ENCODE peak calls at places on chromosomes 11 and 22, in six cellular contexts. One of them, this sample, is unnamed.

GRCh38 chr11:118295834-118296454 is 8.6 kb upstream of the CD3E start:
- DNase-seq in stomach: peak; percentile 55
- DNase-seq in Peyer's patch: no peak
- DNase-seq in body of pancreas: peak; percentile 55
- DNase-seq in HepG2: peak; percentile 28
- DNase-seq in mammary epithelial cell: peak; percentile 74
- DNase-seq in this sample: peak; percentile 74

GRCh38 chr11:87445002-87445401 is 407.3 kb downstream of the TMEM135 start:
- DNase-seq in stomach: no peak
- DNase-seq in Peyer's patch: no peak
- DNase-seq in body of pancreas: no peak
- DNase-seq in HepG2: no peak
- DNase-seq in mammary epithelial cell: no peak
- DNase-seq in this sample: no peak

GRCh38 chr11:112223754-112224532 is 2.3 kb upstream of the PTS start:
- DNase-seq in stomach: no peak
- DNase-seq in Peyer's patch: no peak
- DNase-seq in body of pancreas: no peak
- DNase-seq in HepG2: no peak
- DNase-seq in mammary epithelial cell: no peak
- DNase-seq in this sample: no peak

GRCh38 chr11:29129850-29130249 is 887.0 kb downstream of the KCNA4 start:
- DNase-seq in stomach: no peak
- DNase-seq in Peyer's patch: no peak
- DNase-seq in body of pancreas: no peak
- DNase-seq in HepG2: no peak
- DNase-seq in mammary epithelial cell: peak; percentile 35
- DNase-seq in this sample: no peak

GRCh38 chr22:20487715-20488114 is 7.9 kb downstream of the KLHL22 start:
- DNase-seq in stomach: no peak
- DNase-seq in Peyer's patch: no peak
- DNase-seq in body of pancreas: no peak
- DNase-seq in HepG2: no peak
- DNase-seq in mammary epithelial cell: no peak
- DNase-seq in this sample: no peak

GRCh38 chr22:22731374-22731676 is 86.9 kb downstream of the GGTLC2 start:
- DNase-seq in stomach: no peak
- DNase-seq in Peyer's patch: no peak
- DNase-seq in body of pancreas: no peak
- DNase-seq in HepG2: no peak
- DNase-seq in mammary epithelial cell: no peak
- DNase-seq in this sample: no peak

GRCh38 chr11:35418847-35419712 is at the start of gene SLC1A2:
- DNase-seq in stomach: no peak
- DNase-seq in Peyer's patch: no peak
- DNase-seq in body of pancreas: no peak
- DNase-seq in HepG2: no peak
- DNase-seq in mammary epithelial cell: no peak
- DNase-seq in this sample: no peak

GRCh38 chr22:49018601-49019000 is 809.1 kb downstream of the BRD1 start:
- DNase-seq in stomach: no peak
- DNase-seq in Peyer's patch: no peak
- DNase-seq in body of pancreas: no peak
- DNase-seq in HepG2: no peak
- DNase-seq in mammary epithelial cell: no peak
- DNase-seq in this sample: no peak

GRCh38 chr11:47259178-47259977 is 1.6 kb downstream of the NR1H3 start:
- DNase-seq in stomach: peak; percentile 72
- DNase-seq in Peyer's patch: no peak
- DNase-seq in body of pancreas: no peak
- DNase-seq in HepG2: peak; percentile 46
- DNase-seq in mammary epithelial cell: no peak
- DNase-seq in this sample: peak; percentile 71

GRCh38 chr11:47443028-47443700 is 5.8 kb downstream of the RAPSN start:
- DNase-seq in stomach: no peak
- DNase-seq in Peyer's patch: no peak
- DNase-seq in body of pancreas: no peak
- DNase-seq in HepG2: no peak
- DNase-seq in mammary epithelial cell: no peak
- DNase-seq in this sample: no peak

GRCh38 chr11:8329336-8329735 is 65.7 kb upstream of the LMO1 start:
- DNase-seq in stomach: no peak
- DNase-seq in Peyer's patch: no peak
- DNase-seq in body of pancreas: no peak
- DNase-seq in HepG2: no peak
- DNase-seq in mammary epithelial cell: no peak
- DNase-seq in this sample: no peak

GRCh38 chr22:36472689-36473088 is 8.8 kb downstream of the TXN2 start:
- DNase-seq in stomach: no peak
- DNase-seq in Peyer's patch: no peak
- DNase-seq in body of pancreas: no peak
- DNase-seq in HepG2: no peak
- DNase-seq in mammary epithelial cell: no peak
- DNase-seq in this sample: no peak

GRCh38 chr11:6757373-6757967 is 14.3 kb downstream of the OR2AG2 start:
- DNase-seq in stomach: peak; percentile 63
- DNase-seq in Peyer's patch: peak; percentile 59
- DNase-seq in body of pancreas: peak; percentile 69
- DNase-seq in HepG2: peak; percentile 44
- DNase-seq in mammary epithelial cell: peak; percentile 31
- DNase-seq in this sample: peak; percentile 57

GRCh38 chr11:102967497-102967896 is 12.0 kb upstream of the MMP13 start:
- DNase-seq in stomach: no peak
- DNase-seq in Peyer's patch: no peak
- DNase-seq in body of pancreas: no peak
- DNase-seq in HepG2: no peak
- DNase-seq in mammary epithelial cell: no peak
- DNase-seq in this sample: no peak

DNA sequence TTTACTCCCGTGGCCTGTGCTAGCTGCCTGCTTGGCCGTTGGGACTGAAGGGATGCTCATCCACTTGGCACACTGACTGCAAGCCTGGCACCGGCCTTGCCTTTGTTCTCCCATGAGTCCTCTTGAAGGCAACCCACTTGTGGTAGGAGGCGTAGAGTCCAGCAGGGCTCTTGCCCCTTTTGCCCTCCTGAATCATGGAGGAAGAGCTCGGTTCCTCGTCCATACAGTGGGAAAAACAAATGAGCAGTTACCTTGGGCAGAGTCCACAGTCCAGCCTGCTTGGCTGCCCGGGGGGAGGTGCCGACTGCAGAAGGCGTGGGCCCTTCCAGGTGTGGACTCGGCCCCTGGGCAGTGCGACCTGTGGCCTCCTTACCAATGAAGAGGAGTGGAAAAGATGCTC is 26.5 kb upstream of the B3GAT1 start:
- DNase-seq in stomach: no peak
- DNase-seq in Peyer's patch: no peak
- DNase-seq in body of pancreas: no peak
- DNase-seq in HepG2: no peak
- DNase-seq in mammary epithelial cell: no peak
- DNase-seq in this sample: peak; percentile 87
- H3K27ac ChIP-seq in stomach: no peak overlapping the region
- H3K27ac ChIP-seq in Peyer's patch: no peak overlapping the region
- H3K27ac ChIP-seq in body of pancreas: no peak overlapping the region
- H3K27ac ChIP-seq in HepG2: no peak overlapping the region
- H3K27ac ChIP-seq in mammary epithelial cell: no peak overlapping the region
- H3K27ac ChIP-seq in this sample: no peak overlapping the region

GRCh38 chr11:100939581-100939980 is 190.0 kb downstream of the PGR start:
- DNase-seq in stomach: no peak
- DNase-seq in Peyer's patch: no peak
- DNase-seq in body of pancreas: no peak
- DNase-seq in HepG2: no peak
- DNase-seq in mammary epithelial cell: no peak
- DNase-seq in this sample: no peak

GRCh38 chr11:100936781-100937180 is 192.8 kb downstream of the PGR start:
- DNase-seq in stomach: no peak
- DNase-seq in Peyer's patch: no peak
- DNase-seq in body of pancreas: no peak
- DNase-seq in HepG2: no peak
- DNase-seq in mammary epithelial cell: no peak
- DNase-seq in this sample: no peak

GRCh38 chr11:100941033-100941432 is 188.6 kb downstream of the PGR start:
- DNase-seq in stomach: no peak
- DNase-seq in Peyer's patch: no peak
- DNase-seq in body of pancreas: no peak
- DNase-seq in HepG2: no peak
- DNase-seq in mammary epithelial cell: no peak
- DNase-seq in this sample: no peak

DNA sequence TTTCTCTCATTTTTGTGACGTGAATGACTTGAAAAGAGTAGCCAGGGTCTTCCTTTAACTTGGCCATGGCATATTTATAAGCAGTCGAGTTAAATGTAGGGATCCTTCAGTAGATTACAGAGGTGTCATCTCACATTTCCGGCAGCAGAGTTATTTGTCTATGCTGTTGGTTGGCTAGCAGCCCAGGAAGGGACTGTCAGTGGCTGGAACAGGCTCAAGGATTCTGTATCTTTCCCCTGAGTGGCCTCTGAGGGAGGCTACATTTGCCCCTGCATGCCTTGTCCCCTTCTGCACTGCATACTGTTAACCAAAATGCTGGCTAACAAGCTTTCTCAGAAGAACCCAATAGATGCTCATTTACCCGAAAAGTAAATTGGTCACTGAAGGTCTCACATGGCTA is 187.6 kb downstream of the PGR start:
- DNase-seq in stomach: no peak
- DNase-seq in Peyer's patch: no peak
- DNase-seq in body of pancreas: no peak
- DNase-seq in HepG2: no peak
- DNase-seq in mammary epithelial cell: no peak
- DNase-seq in this sample: no peak
- H3K4me1 ChIP-seq in stomach: no peaks in the 10 kb centered on the region
- H3K4me1 ChIP-seq in Peyer's patch: no peaks in the 10 kb centered on the region
- H3K4me1 ChIP-seq in body of pancreas: no peaks in the 10 kb centered on the region
- H3K4me1 ChIP-seq in HepG2: no peaks in the 10 kb centered on the region
- H3K4me1 ChIP-seq in mammary epithelial cell: no peaks in the 10 kb centered on the region
- H3K4me1 ChIP-seq in this sample: no peaks in the 10 kb centered on the region

DNA sequence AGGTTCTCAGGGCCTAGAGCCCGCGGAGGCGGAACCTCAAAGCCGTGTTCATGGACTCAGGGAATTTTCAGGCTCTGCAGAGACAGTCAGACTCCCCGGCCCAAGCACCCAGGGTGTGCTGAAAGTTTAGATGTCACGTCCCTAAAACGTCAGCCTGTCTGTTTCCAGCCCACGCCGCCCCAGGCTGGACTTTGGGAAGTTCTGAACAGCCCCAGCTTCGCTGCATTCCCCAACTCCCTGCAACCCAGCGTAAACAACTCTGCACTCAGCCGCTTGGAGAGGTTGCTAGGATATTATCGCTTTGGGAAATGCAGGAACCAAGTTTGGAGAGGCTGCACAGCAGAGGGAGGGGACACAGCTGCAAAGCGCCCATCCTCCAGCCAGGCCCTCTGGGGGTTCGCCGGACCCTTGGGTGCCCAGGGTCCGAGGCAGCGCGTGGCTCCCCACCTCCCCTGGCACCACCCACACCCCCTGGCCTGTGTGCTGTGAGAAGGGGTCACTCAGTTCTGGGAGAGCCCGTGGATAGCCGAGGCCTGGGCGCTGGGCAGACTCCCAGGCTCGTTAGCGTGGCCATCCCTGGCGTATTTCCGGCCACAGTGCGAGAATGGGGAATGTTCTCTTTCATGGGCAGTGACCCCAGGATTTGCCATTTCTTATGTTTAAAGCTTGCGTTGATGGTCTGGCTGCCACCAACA is 120.5 kb upstream of the FGF3 start:
- DNase-seq in stomach: peak; percentile 42
- DNase-seq in Peyer's patch: no peak
- DNase-seq in body of pancreas: peak; percentile 58
- DNase-seq in HepG2: no peak
- DNase-seq in mammary epithelial cell: no peak
- DNase-seq in this sample: peak; percentile 42
- H3K27ac ChIP-seq in stomach: no peak overlapping the region
- H3K27ac ChIP-seq in Peyer's patch: peak overlapping the region; percentile 62
- H3K27ac ChIP-seq in body of pancreas: peak overlapping the region; percentile 58
- H3K27ac ChIP-seq in HepG2: no peak overlapping the region
- H3K27ac ChIP-seq in mammary epithelial cell: no peak overlapping the region
- H3K27ac ChIP-seq in this sample: no peak overlapping the region

DNA sequence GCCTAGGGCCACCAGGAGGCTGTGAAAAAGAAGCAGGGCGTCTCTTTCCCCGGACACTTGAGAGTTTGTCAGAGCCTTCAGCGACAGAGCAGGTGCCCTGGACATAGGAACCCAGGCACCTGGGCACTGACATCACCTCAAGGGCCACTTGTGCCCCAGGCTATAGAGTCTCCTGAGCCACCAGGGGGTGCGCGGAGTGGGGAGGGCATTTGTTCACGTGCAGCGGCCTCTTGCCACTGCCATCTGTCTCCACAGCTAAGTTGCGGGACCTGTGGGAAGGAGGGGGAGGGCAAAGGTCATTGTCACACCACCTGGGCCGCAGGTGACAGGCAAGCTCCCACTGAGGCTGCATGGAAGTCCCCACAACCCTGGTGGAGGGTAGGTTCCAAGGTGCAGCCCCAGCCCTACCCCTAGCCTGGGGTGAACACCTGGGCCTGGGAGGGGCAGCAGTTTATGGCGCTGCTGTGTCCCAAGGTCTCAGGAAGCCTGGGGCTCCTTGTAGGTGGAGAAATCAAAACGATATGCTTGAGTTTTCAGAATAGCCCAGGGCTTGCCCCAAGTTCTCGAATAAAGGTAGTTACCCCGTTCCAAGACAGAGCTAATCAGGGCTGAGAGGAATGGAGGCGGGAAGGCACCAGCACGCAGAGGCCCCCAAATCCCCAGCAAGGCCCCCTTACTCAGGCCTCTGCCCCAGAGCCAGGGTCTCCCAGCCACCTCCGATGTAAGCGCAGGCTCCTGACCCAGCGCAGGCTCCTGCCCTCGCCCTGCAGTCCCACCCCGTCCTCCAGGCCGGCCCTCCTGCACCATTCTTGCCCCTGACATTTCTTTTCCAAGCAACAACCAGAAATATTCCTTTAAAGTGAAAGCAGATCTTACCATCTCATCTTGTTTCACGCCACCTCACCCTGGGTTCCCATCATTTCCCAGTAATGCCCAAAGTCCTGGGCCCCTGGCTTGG is 79.3 kb downstream of the PIWIL3 start:
- DNase-seq in stomach: no peak
- DNase-seq in Peyer's patch: no peak
- DNase-seq in body of pancreas: no peak
- DNase-seq in HepG2: no peak
- DNase-seq in mammary epithelial cell: no peak
- DNase-seq in this sample: peak; percentile 88
- H3K4me1 ChIP-seq in stomach: peaks cover 21% of the 10 kb centered on the region
- H3K4me1 ChIP-seq in Peyer's patch: no peaks in the 10 kb centered on the region
- H3K4me1 ChIP-seq in body of pancreas: peaks cover 14% of the 10 kb centered on the region
- H3K4me1 ChIP-seq in HepG2: no peaks in the 10 kb centered on the region
- H3K4me1 ChIP-seq in mammary epithelial cell: peaks cover 4% of the 10 kb centered on the region
- H3K4me1 ChIP-seq in this sample: peaks cover 11% of the 10 kb centered on the region